ENCODE peak calls at places on chromosomes 2 and 18, in six cellular contexts. A is heart right ventricle, H is NCI-H1105 treated with DMSO at 0.1 percent for 48 hours, N is astrocyte of the cerebellum, U is H9, I is brain microvascular endothelial cell. J is an unnamed sample.

GRCh38 chr2:25521665-25522387 is 151.6 kb downstream of the DTNB start:
- DNase-seq in I (peak; percentile 55), A (peak; percentile 46), N (peak; percentile 70), U (no peak), H (peak; percentile 72), J (peak; percentile 35)

GRCh38 chr2:239821694-239822075 is 203.5 kb downstream of the NDUFA10 start:
- DNase-seq in I (no peak), A (no peak), N (no peak), U (peak; percentile 16), H (no peak), J (no peak)

GRCh38 chr2:239533917-239534316 is 133.1 kb upstream of the HDAC4 start:
- DNase-seq in I (no peak), U (no peak), A (no peak), H (no peak), N (no peak), J (no peak)

GRCh38 chr2:98372579-98372978 is 26.3 kb downstream of the CNGA3 start:
- DNase-seq in A (no peak), I (no peak), U (no peak), H (no peak), N (no peak), J (no peak)

GRCh38 chr2:241390301-241391206 is 34.5 kb downstream of the FARP2 start:
- DNase-seq in A (no peak), I (no peak), H (no peak), N (no peak), U (no peak), J (no peak)

GRCh38 chr18:50469380-50469781 is 90.5 kb upstream of the MAPK4 start:
- DNase-seq in H (no peak), N (no peak), A (peak; percentile 53), I (no peak), U (no peak), J (no peak)

GRCh38 chr18:8559612-8560011 is 49.6 kb upstream of the RAB12 start:
- DNase-seq in H (no peak), U (no peak), N (no peak), A (no peak), I (peak; percentile 7), J (no peak)

GRCh38 chr2:232376260-232376659 is 2.3 kb upstream of the ALPP start:
- DNase-seq in N (no peak), U (no peak), I (no peak), A (no peak), H (no peak), J (no peak)

GRCh38 chr2:240825476-240825875 is 5.5 kb upstream of the KIF1A start:
- DNase-seq in U (no peak), I (no peak), H (no peak), A (no peak), N (no peak), J (no peak)

GRCh38 chr2:75558786-75559428 is 1.8 kb downstream of the EVA1A start:
- DNase-seq in I (peak; percentile 39), N (no peak), A (no peak), U (no peak), H (no peak), J (no peak)

GRCh38 chr18:72826736-72827135 is 41.1 kb downstream of the NETO1 start:
- DNase-seq in A (no peak), H (no peak), I (no peak), U (peak; percentile 47), N (no peak), J (no peak)

GRCh38 chr2:157853211-157853610 is 22.9 kb downstream of the ACVR1 start:
- DNase-seq in A (no peak), I (no peak), N (no peak), H (no peak), U (no peak), J (no peak)

GRCh38 chr2:29014811-29015414 is 33.8 kb downstream of the TOGARAM2 start:
- DNase-seq in N (peak; percentile 62), A (peak; percentile 63), H (no peak), U (no peak), I (peak; percentile 85), J (peak; percentile 44)